ENCODE peak calls at places on chromosomes 13 and 19, in six cellular contexts. Q, U, F, O, H and Y are unnamed samples.
A peak's percentile ranks its signal among the peaks of the same experiment; 100 is the strongest.

GRCh38 chr19:5542665-5543064 is 25.1 kb downstream of the TINCR start:
- ATAC-seq in Q (no peak), H (no peak), F (no peak), O (peak; percentile 71), U (no peak), Y (no peak)

GRCh38 chr19:20912973-20913372 is 10.1 kb upstream of the ZNF85 start:
- ATAC-seq in O (no peak), U (no peak), Q (no peak), H (no peak), F (no peak), Y (no peak)

GRCh38 chr13:45870232-45870631 is 18.7 kb upstream of the SIAH3 start:
- ATAC-seq in H (no peak), F (no peak), O (no peak), U (no peak), Q (no peak), Y (no peak)

GRCh38 chr13:93146584-93147292 is 79.9 kb upstream of the GPC6 start:
- ATAC-seq in H (no peak), Q (no peak), F (no peak), U (peak; percentile 58), O (no peak), Y (no peak)

GRCh38 chr19:55485439-55486011 is 537 bp downstream of the NAT14 start:
- ATAC-seq in U (no peak), F (no peak), H (peak; percentile 40), O (peak; percentile 16), Q (peak; percentile 22), Y (no peak)

GRCh38 chr13:36282818-36283432 is 14.7 kb downstream of the CCDC169 start:
- ATAC-seq in U (peak; percentile 68), H (peak; percentile 70), O (peak; percentile 42), F (peak; percentile 62), Q (peak; percentile 69), Y (peak; percentile 58)

GRCh38 chr19:18898533-18899408 is 2.8 kb upstream of the CERS1 start:
- ATAC-seq in O (no peak), H (no peak), Q (no peak), F (no peak), U (no peak), Y (no peak)

GRCh38 chr13:40375522-40376171 is 290.8 kb downstream of the FOXO1 start:
- ATAC-seq in U (peak; percentile 83), F (no peak), O (no peak), Q (no peak), H (no peak), Y (peak; percentile 42)

GRCh38 chr13:99968521-99969367 is 2.8 kb downstream of the ZIC5 start:
- ATAC-seq in O (peak; percentile 32), Q (no peak), U (peak; percentile 48), H (no peak), F (no peak), Y (peak; percentile 37)

GRCh38 chr13:109918179-109918651 is 131.8 kb upstream of the IRS2 start:
- ATAC-seq in U (no peak), F (no peak), O (no peak), H (no peak), Q (no peak), Y (peak; percentile 31)

GRCh38 chr13:30791354-30791921 is 56.1 kb downstream of the ALOX5AP start:
- ATAC-seq in F (no peak), Q (no peak), H (no peak), U (peak; percentile 63), O (no peak), Y (no peak)

GRCh38 chr13:111007209-111007608 is 92.3 kb upstream of the ANKRD10 start:
- ATAC-seq in H (peak; percentile 21), F (no peak), U (no peak), O (no peak), Q (peak; percentile 70), Y (no peak)

GRCh38 chr19:57280913-57281425 is 684 bp downstream of the ZNF460 start:
- ATAC-seq in U (no peak), Q (no peak), H (peak; percentile 5), O (no peak), F (no peak), Y (no peak)

GRCh38 chr13:22175211-22175610 is 504.3 kb downstream of the FGF9 start:
- ATAC-seq in Q (no peak), F (no peak), H (no peak), O (no peak), U (no peak), Y (no peak)

GRCh38 chr13:22311734-22312404 is 641.0 kb downstream of the FGF9 start:
- ATAC-seq in O (no peak), Q (no peak), U (peak; percentile 90), H (no peak), F (no peak), Y (peak; percentile 51)

GRCh38 chr19:55362174-55362989 is 678 bp downstream of the GARIN5B start:
- ATAC-seq in O (no peak), F (peak; percentile 17), U (no peak), H (no peak), Q (no peak), Y (no peak)

GRCh38 chr19:43913383-43913782 is 21.7 kb downstream of the ZNF45 start:
- ATAC-seq in H (no peak), O (no peak), F (no peak), U (no peak), Q (no peak), Y (no peak)

GRCh38 chr13:28533049-28533436 is 38.1 kb upstream of the FLT1 start:
- ATAC-seq in H (no peak), O (no peak), Q (no peak), U (no peak), F (peak; percentile 22), Y (no peak)

GRCh38 chr19:22976248-22976647 is 26.7 kb downstream of the ZNF728 start:
- ATAC-seq in U (no peak), O (no peak), F (no peak), Q (no peak), H (no peak), Y (no peak)

GRCh38 chr13:20828540-20829364 is 55.0 kb upstream of the EEF1AKMT1 start:
- ATAC-seq in F (peak; percentile 50), H (peak; percentile 90), Q (peak; percentile 59), U (peak; percentile 83), O (peak; percentile 72), Y (peak; percentile 50)

GRCh38 chr13:100887729-100888151 is 213.1 kb upstream of the TMTC4 start:
- ATAC-seq in Q (no peak), O (no peak), U (peak; percentile 25), H (no peak), F (no peak), Y (no peak)

GRCh38 chr19:47896019-47896418 is 9.9 kb upstream of the SULT2A1 start:
- ATAC-seq in U (no peak), H (no peak), Q (no peak), F (no peak), O (no peak), Y (no peak)

DNA sequence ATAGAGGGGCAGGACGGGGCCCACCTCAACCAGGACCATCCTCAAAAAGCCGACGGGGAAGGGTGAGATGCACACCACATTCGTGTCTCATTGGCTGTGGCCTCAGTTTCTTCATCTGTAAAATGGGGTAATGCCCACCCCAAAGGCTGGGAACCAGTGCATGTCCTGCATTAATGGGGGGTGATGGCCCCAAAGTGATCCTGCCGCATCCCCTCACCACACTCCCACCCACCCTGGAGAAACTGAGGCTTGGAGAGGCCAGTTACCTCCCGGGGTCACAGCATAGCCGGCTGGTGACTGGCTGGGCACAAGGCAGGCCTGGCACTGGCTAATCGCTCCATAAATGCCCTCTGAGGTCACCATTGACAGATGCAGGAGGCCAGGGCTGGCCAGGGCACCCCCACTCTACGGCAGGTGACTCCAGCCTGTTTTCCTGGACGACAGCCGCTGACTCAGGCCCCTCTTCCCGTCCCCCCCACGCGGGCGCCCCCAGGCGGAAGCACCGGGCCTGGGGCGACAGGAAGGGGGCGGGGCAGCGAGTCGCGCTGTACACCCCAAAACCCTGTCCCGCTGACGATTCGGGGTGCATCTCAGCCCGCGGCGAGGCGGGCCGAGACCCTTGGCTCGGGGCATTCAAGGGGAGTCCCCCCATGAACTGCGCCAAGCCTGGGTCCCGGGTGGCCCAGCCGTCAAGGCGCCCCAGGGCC is 483 bp upstream of the MIDN start:
- ATAC-seq in U (peak; percentile 3), H (peak; percentile 0), Q (peak; percentile 9), F (no peak), O (peak; percentile 11), Y (peak; percentile 1)
- TF ChIP-seq CTCF in U (peak; percentile 38), H (peak; percentile 46), Q (peak; percentile 67), F (peak; percentile 80), O (no peak), Y (no peak)

GRCh38 chr19:3132971-3133792 is 2.7 kb upstream of the GNA15 start:
- ATAC-seq in Q (peak; percentile 83), H (peak; percentile 90), F (no peak), U (peak; percentile 71), O (no peak), Y (peak; percentile 51)
- TF ChIP-seq POLR2A in Q (no peak), H (peak; percentile 58), F (no peak), U (no peak), O (no peak), Y (no peak)

GRCh38 chr19:40611900-40612698 is 10.9 kb downstream of the LTBP4 start:
- ATAC-seq in U (no peak), Q (no peak), O (no peak), F (no peak), H (no peak), Y (no peak)
- TF ChIP-seq POLR2AphosphoS5 in U (no peak), Q (no peak), O (no peak), F (no peak), H (no peak), Y (no peak)

GRCh38 chr19:31054430-31054829 is 294.8 kb downstream of the TSHZ3 start:
- ATAC-seq in F (peak; percentile 44), H (no peak), O (no peak), Q (peak; percentile 84), U (peak; percentile 43), Y (no peak)
- TF ChIP-seq CTCF in F (peak; percentile 29), H (no peak), O (no peak), Q (peak; percentile 48), U (peak; percentile 22), Y (no peak)

GRCh38 chr19:48935864-48936263 is 2.4 kb downstream of the DHDH start:
- ATAC-seq in Q (no peak), H (no peak), U (no peak), F (no peak), O (no peak), Y (no peak)

GRCh38 chr19:48938256-48938655 is 4.8 kb downstream of the DHDH start:
- ATAC-seq in Q (no peak), H (no peak), F (no peak), U (no peak), O (no peak), Y (no peak)

GRCh38 chr19:48928164-48929005 is 5.1 kb upstream of the DHDH start:
- ATAC-seq in H (no peak), F (no peak), Q (no peak), O (no peak), U (peak; percentile 28), Y (no peak)

GRCh38 chr19:48934837-48935236 is 1.3 kb downstream of the DHDH start:
- ATAC-seq in H (no peak), F (peak; percentile 58), U (no peak), O (no peak), Q (no peak), Y (no peak)

DNA sequence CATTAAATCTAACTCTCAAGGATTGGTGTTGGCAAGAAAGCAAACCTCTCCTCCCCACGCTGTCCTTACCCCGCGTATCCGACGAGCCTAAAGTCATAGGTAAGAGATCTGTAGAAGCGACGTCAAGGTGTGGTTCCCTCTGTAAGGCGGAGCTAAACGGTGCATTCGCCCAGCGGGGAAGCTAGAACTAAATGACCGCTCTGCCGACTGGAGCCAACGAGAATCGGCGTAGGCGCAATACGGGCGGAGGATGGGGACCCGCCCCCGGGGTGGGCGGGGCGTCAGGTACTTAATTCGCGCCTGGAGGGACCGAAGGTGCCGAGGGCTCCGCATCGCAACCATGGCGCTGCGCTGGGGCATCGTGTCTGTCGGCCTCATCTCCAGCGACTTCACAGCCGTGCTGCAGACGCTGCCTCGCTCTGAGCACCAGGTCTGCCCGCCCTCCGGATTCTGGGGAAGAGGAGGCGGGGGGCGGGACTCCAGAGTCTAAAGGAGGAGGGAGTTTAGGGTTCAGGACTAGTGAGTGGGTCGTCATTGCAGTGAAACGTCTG is at the start of gene DHDH:
- ATAC-seq in U (peak; percentile 91), Q (peak; percentile 97), F (peak; percentile 90), O (peak; percentile 99), H (peak; percentile 97), Y (peak; percentile 89)
- TF ChIP-seq POLR2A in U (peak; percentile 55), Q (peak; percentile 63), F (no peak), O (peak; percentile 85), H (peak; percentile 70), Y (no peak)